ENCODE peak calls at places on chromosomes 3 and 15, in ten cellular contexts. A is transverse colon, K is stomach, Z is K562, C is prostate gland, I is endothelial cell of umbilical vein, S is spleen, J is esophagus muscularis mucosa, P is upper lobe of left lung, Y is HepG2. O is an unnamed sample.

GRCh38 chr3:10198761-10199688 is 34.3 kb downstream of the IRAK2 start:
- DNase-seq in J (no peak), Z (peak; percentile 70), K (peak; percentile 75), A (peak; percentile 72), C (peak; percentile 64), P (no peak), S (peak; percentile 84), Y (peak; percentile 12), I (peak; percentile 73), O (peak; percentile 57)

GRCh38 chr3:149898771-149899170 is 71.9 kb downstream of the PFN2 start:
- DNase-seq in I (peak; percentile 5), K (no peak), C (no peak), P (no peak), J (no peak), Y (no peak), S (no peak), Z (peak; percentile 13), A (no peak), O (no peak)

GRCh38 chr15:40925863-40926658 is 3.1 kb upstream of the DLL4 start:
- DNase-seq in J (no peak), I (no peak), P (peak; percentile 86), Y (no peak), C (no peak), K (no peak), S (peak; percentile 72), Z (no peak), A (peak; percentile 51), O (no peak)

GRCh38 chr3:135965129-135965505 is 411 bp upstream of the PPP2R3A start:
- DNase-seq in K (no peak), I (no peak), Z (no peak), A (no peak), Y (no peak), P (no peak), C (no peak), J (no peak), S (no peak), O (no peak)

GRCh38 chr3:5729852-5730251 is 542.3 kb downstream of the EDEM1 start:
- DNase-seq in J (no peak), I (no peak), P (no peak), A (no peak), K (no peak), Z (no peak), Y (no peak), S (no peak), C (no peak), O (no peak)

GRCh38 chr15:67120839-67121540 is 55.6 kb downstream of the SMAD3 start:
- DNase-seq in C (peak; percentile 69), I (peak; percentile 98), A (peak; percentile 91), Z (peak; percentile 57), S (peak; percentile 96), K (peak; percentile 90), J (peak; percentile 98), Y (no peak), P (peak; percentile 94), O (peak; percentile 77)

GRCh38 chr3:36908647-36909180 is 36.1 kb downstream of the TRANK1 start:
- DNase-seq in A (no peak), Y (no peak), J (no peak), I (no peak), P (no peak), C (no peak), Z (no peak), S (no peak), K (no peak), O (no peak)

GRCh38 chr3:94071713-94072284 is 8.9 kb downstream of the NSUN3 start:
- DNase-seq in Y (no peak), C (no peak), K (no peak), P (no peak), Z (no peak), A (no peak), S (no peak), I (no peak), J (no peak), O (no peak)

GRCh38 chr3:41933154-41933676 is 28.7 kb downstream of the ULK4 start:
- DNase-seq in Z (no peak), K (no peak), P (no peak), Y (no peak), C (peak; percentile 60), S (no peak), A (no peak), J (peak; percentile 37), I (peak; percentile 21), O (no peak)

GRCh38 chr3:106728315-106728821 is 648.9 kb upstream of the CCDC54 start:
- DNase-seq in A (no peak), S (no peak), K (no peak), P (no peak), C (no peak), I (peak; percentile 96), J (no peak), Z (no peak), Y (no peak), O (no peak)

GRCh38 chr3:175702956-175703355 is 843.8 kb downstream of the NAALADL2 start:
- DNase-seq in K (no peak), C (no peak), S (no peak), I (no peak), J (no peak), A (no peak), Y (no peak), P (no peak), Z (no peak), O (no peak)

DNA sequence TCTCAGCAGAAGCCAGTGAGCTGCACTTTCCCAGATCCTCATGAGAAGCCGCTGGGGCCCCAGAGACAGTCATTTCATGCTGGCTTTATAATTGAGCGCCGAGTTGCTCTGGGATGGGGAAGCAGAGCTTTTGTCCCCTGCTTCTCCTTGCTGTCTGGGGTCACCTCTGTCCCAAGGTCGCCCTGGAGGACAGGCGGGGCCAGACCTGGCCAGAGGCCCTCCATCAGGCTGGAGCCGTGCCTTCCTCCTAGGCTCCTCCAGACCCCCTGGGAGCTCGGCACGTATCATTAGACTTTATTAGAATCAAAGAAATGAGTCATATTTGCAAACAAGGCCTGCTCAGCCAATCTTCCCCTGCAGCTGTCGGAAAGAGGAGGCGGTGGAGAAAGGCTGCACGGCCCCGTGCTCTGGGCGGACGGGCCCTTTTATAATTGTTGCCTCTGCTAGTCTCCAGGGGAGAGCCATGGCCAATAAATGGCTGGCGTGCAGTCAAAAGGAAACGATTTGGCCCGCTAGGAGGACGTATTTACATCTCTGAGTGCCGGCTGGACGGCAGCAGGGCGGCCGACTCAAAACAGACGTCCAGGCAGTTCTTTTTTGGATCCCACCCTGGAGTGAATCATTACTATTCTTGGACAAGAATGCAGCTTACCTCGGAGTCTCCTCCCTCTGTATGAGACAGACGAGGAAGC is 50.4 kb downstream of the SLC6A6 start:
- DNase-seq in K (peak; percentile 94), A (peak; percentile 89), I (peak; percentile 100), J (peak; percentile 97), P (peak; percentile 82), Z (no peak), S (peak; percentile 84), C (peak; percentile 95), Y (no peak), O (no peak)
- TF ChIP-seq POLR2AphosphoS5 in K (peak; percentile 92), A (peak; percentile 84), I (peak; percentile 78), J (peak; percentile 93), P (peak; percentile 73), Z (no peak), S (peak; percentile 61), C (peak; percentile 98), Y (no peak), O (no peak)

GRCh38 chr3:143465638-143466037 is 346.1 kb downstream of the CHST2 start:
- DNase-seq in K (no peak), C (no peak), Z (no peak), I (no peak), S (no peak), Y (no peak), J (no peak), A (no peak), P (no peak), O (no peak)
- TF ChIP-seq POLR2A in K (no peak), C (no peak), Z (no peak), I (no peak), S (no peak), Y (no peak), J (no peak), A (no peak), P (no peak), O (no peak)

GRCh38 chr15:70792171-70792573 is 28.8 kb upstream of the UACA start:
- DNase-seq in A (no peak), C (no peak), S (no peak), Z (no peak), I (peak; percentile 49), Y (no peak), K (no peak), J (no peak), P (no peak), O (no peak)

GRCh38 chr15:70794596-70795310 is 31.4 kb upstream of the UACA start:
- DNase-seq in I (no peak), K (no peak), S (no peak), Y (no peak), P (no peak), A (no peak), J (no peak), Z (no peak), C (no peak), O (no peak)

GRCh38 chr15:70791248-70791647 is 27.9 kb upstream of the UACA start:
- DNase-seq in K (no peak), P (peak; percentile 9), Z (no peak), S (no peak), Y (no peak), A (no peak), J (no peak), C (no peak), I (no peak), O (no peak)

GRCh38 chr15:70795311-70795665 is 31.9 kb upstream of the UACA start:
- DNase-seq in K (no peak), I (peak; percentile 83), Z (no peak), P (no peak), J (no peak), C (no peak), Y (peak; percentile 57), S (no peak), A (no peak), O (no peak)

GRCh38 chr15:70793694-70794093 is 30.3 kb upstream of the UACA start:
- DNase-seq in Z (no peak), A (no peak), K (peak; percentile 40), P (no peak), C (no peak), Y (no peak), I (no peak), S (no peak), J (no peak), O (no peak)
- TF ChIP-seq POLR2AphosphoS5 in Z (no peak), A (no peak), K (no peak), P (no peak), C (no peak), Y (no peak), I (no peak), S (no peak), J (no peak), O (no peak)

GRCh38 chr3:127762077-127762786 is 60.1 kb downstream of the MGLL start:
- DNase-seq in A (peak; percentile 51), Y (no peak), K (no peak), P (no peak), I (peak; percentile 33), S (peak; percentile 70), Z (no peak), J (no peak), C (no peak), O (no peak)
- TF ChIP-seq POLR2A in A (no peak), Y (no peak), K (no peak), P (no peak), I (no peak), S (no peak), Z (no peak), J (no peak), C (no peak), O (peak; percentile 65)